ENCODE peak calls at places on chromosomes 5 and 9, in nine cellular contexts. S is K562, O is sigmoid colon, V is HepG2, K is A549, G is H1, P is suprapubic skin, X is ovary, W is stomach. H is an unnamed sample.

GRCh38 chr9:22037954-22038690 is 29.0 kb upstream of the CDKN2B start:
- DNase-seq in S (no peak), P (no peak), K (no peak), V (no peak), X (no peak), G (no peak), W (no peak), O (no peak), H (no peak)

GRCh38 chr9:95815153-95815552 is 60.3 kb upstream of the ERCC6L2 start:
- DNase-seq in K (no peak), P (no peak), W (no peak), O (no peak), S (peak; percentile 25), G (no peak), X (no peak), V (no peak), H (no peak)

GRCh38 chr9:90459321-90459720 is 183.3 kb downstream of the DIRAS2 start:
- DNase-seq in W (no peak), V (no peak), K (no peak), X (no peak), S (no peak), G (no peak), O (no peak), P (no peak), H (no peak)

GRCh38 chr5:148125641-148126040 is 42.7 kb upstream of the SPINK14 start:
- DNase-seq in X (no peak), G (no peak), O (no peak), V (peak; percentile 8), W (no peak), S (no peak), P (no peak), K (no peak), H (no peak)

GRCh38 chr5:59296317-59297264 is 596.9 kb downstream of the PDE4D start:
- DNase-seq in G (no peak), S (no peak), P (no peak), W (no peak), X (no peak), V (peak; percentile 43), O (no peak), K (peak; percentile 52), H (no peak)

GRCh38 chr5:180866296-180866695 is 5.2 kb upstream of the ZFP62 start:
- DNase-seq in K (peak; percentile 19), X (no peak), V (no peak), O (no peak), G (no peak), W (no peak), P (no peak), S (no peak), H (no peak)

GRCh38 chr5:39714036-39714698 is 289.4 kb upstream of the DAB2 start:
- DNase-seq in W (peak; percentile 52), X (peak; percentile 20), G (no peak), V (peak; percentile 41), P (no peak), S (peak; percentile 40), O (no peak), K (peak; percentile 27), H (no peak)

GRCh38 chr5:78345485-78345884 is 14.9 kb upstream of the SCAMP1 start:
- DNase-seq in G (no peak), K (no peak), X (no peak), W (no peak), S (no peak), V (no peak), O (no peak), P (no peak), H (no peak)

DNA sequence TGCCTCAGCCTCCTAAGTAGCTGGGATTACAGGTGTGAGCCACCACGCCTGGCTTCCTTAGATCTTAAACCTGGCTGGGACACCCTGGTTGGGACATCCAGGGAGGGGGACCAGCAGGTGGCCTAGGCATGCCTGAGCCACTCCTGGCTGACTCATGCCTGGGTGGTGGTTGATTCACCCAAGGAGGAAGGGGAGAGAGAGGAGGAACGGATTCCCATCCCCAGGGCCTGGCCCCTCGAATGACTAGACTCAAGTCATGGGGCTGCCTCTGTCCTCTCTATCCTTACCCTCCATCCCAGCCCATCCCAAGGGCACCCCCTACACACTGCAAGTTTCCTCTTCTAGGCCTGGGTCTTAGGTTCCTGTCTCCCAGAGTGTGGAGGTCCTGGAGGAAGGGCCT is 12.7 kb downstream of the EEIG1 start:
- DNase-seq in G (no peak), W (peak; percentile 62), P (no peak), X (peak; percentile 51), S (no peak), O (peak; percentile 70), V (no peak), K (peak; percentile 90), H (no peak)
- TF ChIP-seq EP300 in G (no peak), W (no peak), P (no peak), X (no peak), S (no peak), O (no peak), V (no peak), K (peak; percentile 24), H (no peak)

GRCh38 chr9:134327671-134328231 is 1.5 kb downstream of the RXRA start:
- DNase-seq in S (no peak), P (no peak), X (no peak), K (no peak), W (no peak), V (no peak), G (no peak), O (no peak), H (no peak)

GRCh38 chr9:134326754-134327526 is 685 bp downstream of the RXRA start:
- DNase-seq in P (no peak), O (peak; percentile 76), W (no peak), G (no peak), V (no peak), K (peak; percentile 60), S (peak; percentile 62), X (no peak), H (no peak)

GRCh38 chr9:134324359-134325095 is 1.7 kb upstream of the RXRA start:
- DNase-seq in K (no peak), W (no peak), G (no peak), O (peak; percentile 72), V (no peak), X (peak; percentile 34), P (no peak), S (peak; percentile 45), H (no peak)

GRCh38 chr9:134325096-134325812 is 1.0 kb upstream of the RXRA start:
- DNase-seq in X (peak; percentile 68), K (peak; percentile 54), W (peak; percentile 68), V (no peak), G (no peak), O (peak; percentile 81), S (peak; percentile 57), P (no peak), H (no peak)

DNA sequence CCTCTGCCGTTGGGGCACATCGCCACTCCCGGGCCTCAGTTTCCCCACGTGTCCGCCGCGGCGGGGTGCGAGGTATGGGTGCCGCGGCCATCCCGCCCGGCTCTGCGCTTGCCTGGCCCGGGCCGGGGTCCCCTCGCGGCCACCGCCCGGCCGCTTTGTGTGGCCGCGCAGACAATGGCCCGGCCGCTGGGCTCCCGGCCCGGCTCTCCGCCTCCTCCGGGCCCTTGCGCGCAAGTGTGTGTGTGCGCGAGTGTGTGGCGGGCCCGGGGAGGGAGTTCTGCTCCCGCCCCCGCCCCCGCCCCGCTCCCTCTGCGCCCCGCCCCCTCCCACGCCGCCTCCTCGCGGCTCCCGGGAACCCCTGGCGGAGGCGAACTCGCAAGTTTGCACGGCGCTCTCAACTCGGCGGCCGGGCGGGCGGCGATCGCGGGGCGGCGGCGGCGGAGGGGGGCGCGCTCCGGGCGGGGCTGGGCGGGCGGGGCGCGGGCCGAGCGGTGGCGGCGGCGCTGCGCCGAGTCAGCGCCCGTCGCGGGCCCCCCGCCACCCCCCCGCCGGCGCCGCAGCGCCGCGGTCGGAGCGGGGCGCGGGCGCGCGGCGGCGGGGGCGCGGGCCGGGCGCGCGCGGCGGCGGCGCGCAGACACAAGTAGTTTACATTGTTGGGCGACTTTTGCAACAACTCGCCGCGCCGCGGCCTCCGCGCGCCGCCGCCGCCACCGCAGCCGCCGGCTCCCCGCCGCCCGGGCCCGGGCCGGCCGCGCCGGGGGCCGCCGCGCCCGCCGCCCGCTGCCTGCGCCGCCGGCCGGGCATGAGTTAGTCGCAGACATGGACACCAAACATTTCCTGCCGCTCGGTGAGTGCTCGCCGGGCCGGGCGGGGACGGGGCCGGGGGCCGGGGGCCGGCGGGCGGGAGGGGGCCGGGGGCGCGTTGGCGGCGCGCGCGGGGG is at the start of gene RXRA:
- DNase-seq in O (peak; percentile 94), W (peak; percentile 90), S (peak; percentile 94), K (peak; percentile 78), G (no peak), V (peak; percentile 60), P (no peak), X (peak; percentile 90), H (peak; percentile 73)
- H3K4me1 ChIP-seq in O (no peaks in the 10 kb centered on the region), W (peaks cover 64% of the 10 kb centered on the region), S (peaks cover 20% of the 10 kb centered on the region), K (peaks cover 47% of the 10 kb centered on the region), G (peaks cover 41% of the 10 kb centered on the region), V (peaks cover 77% of the 10 kb centered on the region), P (peaks cover 58% of the 10 kb centered on the region), X (peaks cover 23% of the 10 kb centered on the region), H (peaks cover 75% of the 10 kb centered on the region)

DNA sequence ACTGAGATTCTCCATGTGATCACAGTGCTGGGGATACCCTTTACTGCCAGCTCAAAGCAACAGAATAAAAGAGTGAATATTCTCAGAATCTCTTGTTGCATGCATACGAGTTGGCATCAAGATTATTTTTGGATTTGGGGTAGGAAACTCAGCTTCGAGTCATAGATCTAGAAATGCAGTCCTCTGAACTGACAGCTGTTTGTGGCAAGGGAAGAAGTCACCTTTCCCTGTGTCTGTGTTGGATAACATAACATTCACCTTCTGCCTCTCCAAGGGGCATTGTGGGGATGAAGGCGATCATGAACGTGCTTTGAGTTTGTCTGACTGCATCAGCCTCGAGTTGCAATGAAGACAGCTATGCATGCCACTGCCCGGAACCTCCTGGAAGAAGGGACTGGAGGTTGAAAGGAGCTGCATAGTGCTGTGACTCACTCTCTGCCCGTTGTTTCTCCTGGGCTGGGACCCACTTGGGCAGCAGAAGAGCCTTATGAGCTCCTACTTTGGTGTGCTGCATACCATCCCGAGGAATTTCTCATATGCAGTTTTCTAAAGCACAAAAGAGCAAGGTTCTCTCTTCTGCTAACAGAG is 231.7 kb downstream of the ARHGAP26 start:
- DNase-seq in P (no peak), V (no peak), K (no peak), S (no peak), O (no peak), X (no peak), G (no peak), W (no peak), H (no peak)
- TF ChIP-seq POLR2A in P (no peak), V (no peak), K (no peak), S (no peak), O (no peak), X (no peak), G (no peak), W (no peak), H (no peak)

GRCh38 chr5:176870110-176870591 is 29.0 kb downstream of the HK3 start:
- DNase-seq in X (no peak), V (peak; percentile 51), K (peak; percentile 85), W (peak; percentile 29), O (no peak), P (no peak), G (peak; percentile 21), S (peak; percentile 85), H (no peak)
- TF ChIP-seq EP300 in X (no peak), V (no peak), K (no peak), W (no peak), O (no peak), P (no peak), G (no peak), S (no peak), H (no peak)

GRCh38 chr9:109113892-109114609 is 5.7 kb downstream of the TMEM245 start:
- DNase-seq in P (no peak), K (no peak), O (no peak), S (no peak), W (no peak), X (no peak), G (no peak), V (no peak), H (no peak)
- H3K4me1 ChIP-seq in P (peaks cover 79% of the 10 kb centered on the region), K (peaks cover 81% of the 10 kb centered on the region), O (no peaks in the 10 kb centered on the region), S (peaks cover 27% of the 10 kb centered on the region), W (peaks cover 85% of the 10 kb centered on the region), X (peaks cover 15% of the 10 kb centered on the region), G (peaks cover 8% of the 10 kb centered on the region), V (peaks cover 92% of the 10 kb centered on the region), H (peaks cover 3% of the 10 kb centered on the region)

GRCh38 chr9:124415102-124415851 is at the start of gene PSMB7:
- DNase-seq in O (peak; percentile 97), W (peak; percentile 98), V (peak; percentile 94), P (peak; percentile 98), K (peak; percentile 92), G (peak; percentile 93), X (peak; percentile 96), S (peak; percentile 94), H (peak; percentile 91)
- TF ChIP-seq POLR2A in O (peak; percentile 25), W (no peak), V (peak; percentile 77), P (peak; percentile 10), K (peak; percentile 41), G (no peak), X (peak; percentile 23), S (peak; percentile 92), H (peak; percentile 44)